ENCODE peak calls at places on chromosomes 7 and 10, in six cellular contexts. One of them, this sample, is unnamed.

GRCh38 chr7:114460021-114460420 is 45.4 kb downstream of the FOXP2 start:
- DNase-seq in kidney: no peak
- DNase-seq in glutamatergic neuron: no peak
- DNase-seq in H4: no peak
- DNase-seq in NCI-H748 treated with DMSO at 0.1 percent for 48 hours: no peak
- DNase-seq in endothelial cell: no peak
- DNase-seq in this sample: no peak

GRCh38 chr7:34750209-34750608 is 92.2 kb downstream of the NPSR1 start:
- DNase-seq in kidney: no peak
- DNase-seq in glutamatergic neuron: no peak
- DNase-seq in H4: no peak
- DNase-seq in NCI-H748 treated with DMSO at 0.1 percent for 48 hours: no peak
- DNase-seq in endothelial cell: no peak
- DNase-seq in this sample: no peak

GRCh38 chr10:44965651-44966097 is 6.1 kb downstream of the RASSF4 start:
- DNase-seq in kidney: no peak
- DNase-seq in glutamatergic neuron: peak
- DNase-seq in H4: no peak
- DNase-seq in NCI-H748 treated with DMSO at 0.1 percent for 48 hours: no peak
- DNase-seq in endothelial cell: no peak
- DNase-seq in this sample: no peak

GRCh38 chr7:47931788-47932425 is 16.4 kb downstream of the PKD1L1 start:
- DNase-seq in kidney: no peak
- DNase-seq in glutamatergic neuron: no peak
- DNase-seq in H4: no peak
- DNase-seq in NCI-H748 treated with DMSO at 0.1 percent for 48 hours: no peak
- DNase-seq in endothelial cell: no peak
- DNase-seq in this sample: no peak

GRCh38 chr7:44313621-44314031 is 11.8 kb downstream of the CAMK2B start:
- DNase-seq in kidney: no peak
- DNase-seq in glutamatergic neuron: no peak
- DNase-seq in H4: peak
- DNase-seq in NCI-H748 treated with DMSO at 0.1 percent for 48 hours: no peak
- DNase-seq in endothelial cell: no peak
- DNase-seq in this sample: no peak

GRCh38 chr10:34134602-34135001 is 680.5 kb downstream of the PARD3 start:
- DNase-seq in kidney: no peak
- DNase-seq in glutamatergic neuron: no peak
- DNase-seq in H4: no peak
- DNase-seq in NCI-H748 treated with DMSO at 0.1 percent for 48 hours: no peak
- DNase-seq in endothelial cell: no peak
- DNase-seq in this sample: no peak

GRCh38 chr10:7410800-7411670 is at the start of gene SFMBT2:
- DNase-seq in kidney: peak
- DNase-seq in glutamatergic neuron: peak
- DNase-seq in H4: peak
- DNase-seq in NCI-H748 treated with DMSO at 0.1 percent for 48 hours: no peak
- DNase-seq in endothelial cell: peak
- DNase-seq in this sample: peak

GRCh38 chr10:86372785-86373239 is 6.2 kb upstream of the GRID1 start:
- DNase-seq in kidney: no peak
- DNase-seq in glutamatergic neuron: peak
- DNase-seq in H4: no peak
- DNase-seq in NCI-H748 treated with DMSO at 0.1 percent for 48 hours: no peak
- DNase-seq in endothelial cell: no peak
- DNase-seq in this sample: no peak

GRCh38 chr10:63825111-63825510 is 303.9 kb downstream of the REEP3 start:
- DNase-seq in kidney: no peak
- DNase-seq in glutamatergic neuron: no peak
- DNase-seq in H4: no peak
- DNase-seq in NCI-H748 treated with DMSO at 0.1 percent for 48 hours: no peak
- DNase-seq in endothelial cell: no peak
- DNase-seq in this sample: no peak

GRCh38 chr10:122113161-122113944 is 124.4 kb downstream of the TACC2 start:
- DNase-seq in kidney: peak
- DNase-seq in glutamatergic neuron: peak
- DNase-seq in H4: peak
- DNase-seq in NCI-H748 treated with DMSO at 0.1 percent for 48 hours: no peak
- DNase-seq in endothelial cell: peak
- DNase-seq in this sample: no peak

GRCh38 chr10:132611986-132612385 is 74.4 kb downstream of the INPP5A start:
- DNase-seq in kidney: no peak
- DNase-seq in glutamatergic neuron: no peak
- DNase-seq in H4: no peak
- DNase-seq in NCI-H748 treated with DMSO at 0.1 percent for 48 hours: no peak
- DNase-seq in endothelial cell: no peak
- DNase-seq in this sample: no peak

GRCh38 chr7:25786958-25787730 is 364.9 kb upstream of the NFE2L3 start:
- DNase-seq in kidney: no peak
- DNase-seq in glutamatergic neuron: no peak
- DNase-seq in H4: no peak
- DNase-seq in NCI-H748 treated with DMSO at 0.1 percent for 48 hours: no peak
- DNase-seq in endothelial cell: no peak
- DNase-seq in this sample: no peak

GRCh38 chr7:159151231-159151630 is 6.6 kb upstream of the VIPR2 start:
- DNase-seq in kidney: no peak
- DNase-seq in glutamatergic neuron: no peak
- DNase-seq in H4: no peak
- DNase-seq in NCI-H748 treated with DMSO at 0.1 percent for 48 hours: no peak
- DNase-seq in endothelial cell: no peak
- DNase-seq in this sample: no peak

GRCh38 chr10:43316516-43316915 is 49.7 kb upstream of the RASGEF1A start:
- DNase-seq in kidney: no peak
- DNase-seq in glutamatergic neuron: no peak
- DNase-seq in H4: no peak
- DNase-seq in NCI-H748 treated with DMSO at 0.1 percent for 48 hours: no peak
- DNase-seq in endothelial cell: no peak
- DNase-seq in this sample: no peak

GRCh38 chr10:60182691-60183090 is 207.0 kb downstream of the ANK3 start:
- DNase-seq in kidney: no peak
- DNase-seq in glutamatergic neuron: no peak
- DNase-seq in H4: no peak
- DNase-seq in NCI-H748 treated with DMSO at 0.1 percent for 48 hours: no peak
- DNase-seq in endothelial cell: no peak
- DNase-seq in this sample: no peak

GRCh38 chr7:94445696-94446194 is 51.0 kb downstream of the COL1A2 start:
- DNase-seq in kidney: no peak
- DNase-seq in glutamatergic neuron: no peak
- DNase-seq in H4: no peak
- DNase-seq in NCI-H748 treated with DMSO at 0.1 percent for 48 hours: no peak
- DNase-seq in endothelial cell: no peak
- DNase-seq in this sample: no peak

GRCh38 chr7:106652092-106652491 is 8.9 kb downstream of the CCDC71L start:
- DNase-seq in kidney: no peak
- DNase-seq in glutamatergic neuron: no peak
- DNase-seq in H4: no peak
- DNase-seq in NCI-H748 treated with DMSO at 0.1 percent for 48 hours: no peak
- DNase-seq in endothelial cell: no peak
- DNase-seq in this sample: no peak

GRCh38 chr7:18978108-18978495 is 139.3 kb downstream of the TWIST1 start:
- DNase-seq in kidney: no peak
- DNase-seq in glutamatergic neuron: no peak
- DNase-seq in H4: peak
- DNase-seq in NCI-H748 treated with DMSO at 0.1 percent for 48 hours: no peak
- DNase-seq in endothelial cell: no peak
- DNase-seq in this sample: no peak

GRCh38 chr10:44470779-44471178 is 85.9 kb upstream of the CXCL12 start:
- DNase-seq in kidney: no peak
- DNase-seq in glutamatergic neuron: no peak
- DNase-seq in H4: no peak
- DNase-seq in NCI-H748 treated with DMSO at 0.1 percent for 48 hours: no peak
- DNase-seq in endothelial cell: no peak
- DNase-seq in this sample: no peak

GRCh38 chr7:4138866-4139265 is 543.2 kb upstream of the FOXK1 start:
- DNase-seq in kidney: peak
- DNase-seq in glutamatergic neuron: no peak
- DNase-seq in H4: no peak
- DNase-seq in NCI-H748 treated with DMSO at 0.1 percent for 48 hours: no peak
- DNase-seq in endothelial cell: no peak
- DNase-seq in this sample: no peak

GRCh38 chr7:80387634-80388033 is 124.2 kb downstream of the GNAT3 start:
- DNase-seq in kidney: no peak
- DNase-seq in glutamatergic neuron: peak
- DNase-seq in H4: no peak
- DNase-seq in NCI-H748 treated with DMSO at 0.1 percent for 48 hours: no peak
- DNase-seq in endothelial cell: no peak
- DNase-seq in this sample: peak

GRCh38 chr10:11397566-11397965 is 213.9 kb downstream of the USP6NL start:
- DNase-seq in kidney: no peak
- DNase-seq in glutamatergic neuron: no peak
- DNase-seq in H4: no peak
- DNase-seq in NCI-H748 treated with DMSO at 0.1 percent for 48 hours: no peak
- DNase-seq in endothelial cell: no peak
- DNase-seq in this sample: no peak

GRCh38 chr10:93757766-93758509 is at the start of gene LGI1:
- DNase-seq in kidney: no peak
- DNase-seq in glutamatergic neuron: peak
- DNase-seq in H4: no peak
- DNase-seq in NCI-H748 treated with DMSO at 0.1 percent for 48 hours: no peak
- DNase-seq in endothelial cell: no peak
- DNase-seq in this sample: no peak

GRCh38 chr10:96719205-96719604 is 1.1 kb downstream of the PIK3AP1 start:
- DNase-seq in kidney: no peak
- DNase-seq in glutamatergic neuron: no peak
- DNase-seq in H4: no peak
- DNase-seq in NCI-H748 treated with DMSO at 0.1 percent for 48 hours: peak
- DNase-seq in endothelial cell: no peak
- DNase-seq in this sample: no peak

GRCh38 chr10:17918187-17918903 is 33.4 kb upstream of the SLC39A12 start:
- DNase-seq in kidney: no peak
- DNase-seq in glutamatergic neuron: no peak
- DNase-seq in H4: no peak
- DNase-seq in NCI-H748 treated with DMSO at 0.1 percent for 48 hours: no peak
- DNase-seq in endothelial cell: no peak
- DNase-seq in this sample: no peak

GRCh38 chr10:59553127-59553649 is 156.5 kb downstream of the SLC16A9 start:
- DNase-seq in kidney: no peak
- DNase-seq in glutamatergic neuron: no peak
- DNase-seq in H4: no peak
- DNase-seq in NCI-H748 treated with DMSO at 0.1 percent for 48 hours: no peak
- DNase-seq in endothelial cell: no peak
- DNase-seq in this sample: no peak

GRCh38 chr7:157671358-157672255 is 334.8 kb downstream of the DNAJB6 start:
- DNase-seq in kidney: no peak
- DNase-seq in glutamatergic neuron: no peak
- DNase-seq in H4: no peak
- DNase-seq in NCI-H748 treated with DMSO at 0.1 percent for 48 hours: no peak
- DNase-seq in endothelial cell: no peak
- DNase-seq in this sample: no peak

GRCh38 chr10:44949915-44950314 is 9.7 kb upstream of the RASSF4 start:
- DNase-seq in kidney: no peak
- DNase-seq in glutamatergic neuron: no peak
- DNase-seq in H4: no peak
- DNase-seq in NCI-H748 treated with DMSO at 0.1 percent for 48 hours: no peak
- DNase-seq in endothelial cell: no peak
- DNase-seq in this sample: no peak

GRCh38 chr10:46263831-46264268 is 22.9 kb upstream of the ANTXRL start:
- DNase-seq in kidney: no peak
- DNase-seq in glutamatergic neuron: no peak
- DNase-seq in H4: no peak
- DNase-seq in NCI-H748 treated with DMSO at 0.1 percent for 48 hours: no peak
- DNase-seq in endothelial cell: no peak
- DNase-seq in this sample: no peak

GRCh38 chr10:43265799-43266721 is 805 bp downstream of the RASGEF1A start:
- DNase-seq in kidney: peak
- DNase-seq in glutamatergic neuron: no peak
- DNase-seq in H4: peak
- DNase-seq in NCI-H748 treated with DMSO at 0.1 percent for 48 hours: no peak
- DNase-seq in endothelial cell: no peak
- DNase-seq in this sample: no peak

GRCh38 chr7:101956130-101956529 is 138.7 kb downstream of the CUX1 start:
- DNase-seq in kidney: no peak
- DNase-seq in glutamatergic neuron: no peak
- DNase-seq in H4: no peak
- DNase-seq in NCI-H748 treated with DMSO at 0.1 percent for 48 hours: no peak
- DNase-seq in endothelial cell: no peak
- DNase-seq in this sample: no peak

GRCh38 chr7:50957427-50957826 is 174.7 kb upstream of the GRB10 start:
- DNase-seq in kidney: no peak
- DNase-seq in glutamatergic neuron: no peak
- DNase-seq in H4: no peak
- DNase-seq in NCI-H748 treated with DMSO at 0.1 percent for 48 hours: peak
- DNase-seq in endothelial cell: no peak
- DNase-seq in this sample: no peak

GRCh38 chr7:116249969-116250553 is 39.7 kb downstream of the TES start:
- DNase-seq in kidney: no peak
- DNase-seq in glutamatergic neuron: peak
- DNase-seq in H4: peak
- DNase-seq in NCI-H748 treated with DMSO at 0.1 percent for 48 hours: no peak
- DNase-seq in endothelial cell: peak
- DNase-seq in this sample: no peak

GRCh38 chr7:41538810-41539724 is 163.8 kb downstream of the INHBA start:
- DNase-seq in kidney: no peak
- DNase-seq in glutamatergic neuron: no peak
- DNase-seq in H4: no peak
- DNase-seq in NCI-H748 treated with DMSO at 0.1 percent for 48 hours: no peak
- DNase-seq in endothelial cell: no peak
- DNase-seq in this sample: no peak

GRCh38 chr7:128954830-128955797 is 17.4 kb downstream of the IRF5 start:
- DNase-seq in kidney: no peak
- DNase-seq in glutamatergic neuron: no peak
- DNase-seq in H4: no peak
- DNase-seq in NCI-H748 treated with DMSO at 0.1 percent for 48 hours: peak
- DNase-seq in endothelial cell: no peak
- DNase-seq in this sample: no peak

GRCh38 chr7:27133409-27134157 is 3.0 kb upstream of the HOXA4 start:
- DNase-seq in kidney: no peak
- DNase-seq in glutamatergic neuron: no peak
- DNase-seq in H4: no peak
- DNase-seq in NCI-H748 treated with DMSO at 0.1 percent for 48 hours: no peak
- DNase-seq in endothelial cell: no peak
- DNase-seq in this sample: peak

GRCh38 chr10:91214906-91215305 is 5.6 kb upstream of the PCGF5 start:
- DNase-seq in kidney: no peak
- DNase-seq in glutamatergic neuron: no peak
- DNase-seq in H4: no peak
- DNase-seq in NCI-H748 treated with DMSO at 0.1 percent for 48 hours: no peak
- DNase-seq in endothelial cell: no peak
- DNase-seq in this sample: no peak

GRCh38 chr7:55534916-55535636 is 37.2 kb downstream of the VOPP1 start:
- DNase-seq in kidney: no peak
- DNase-seq in glutamatergic neuron: no peak
- DNase-seq in H4: no peak
- DNase-seq in NCI-H748 treated with DMSO at 0.1 percent for 48 hours: no peak
- DNase-seq in endothelial cell: no peak
- DNase-seq in this sample: no peak

GRCh38 chr10:70272925-70273316 is 10.9 kb downstream of the NPFFR1 start:
- DNase-seq in kidney: no peak
- DNase-seq in glutamatergic neuron: no peak
- DNase-seq in H4: no peak
- DNase-seq in NCI-H748 treated with DMSO at 0.1 percent for 48 hours: no peak
- DNase-seq in endothelial cell: no peak
- DNase-seq in this sample: peak

GRCh38 chr10:106498675-106499074 is 665.8 kb downstream of the SORCS1 start:
- DNase-seq in kidney: no peak
- DNase-seq in glutamatergic neuron: no peak
- DNase-seq in H4: no peak
- DNase-seq in NCI-H748 treated with DMSO at 0.1 percent for 48 hours: no peak
- DNase-seq in endothelial cell: no peak
- DNase-seq in this sample: no peak